ENCODE peak calls at places on chromosome 21, in ten cellular contexts. G is ELR; W is hepatocyte; D is cardiac septum; O is AML-193; V is stimulated activated CD8-positive, alpha-beta memory T cell treated with anti-CD3 and anti-CD28 coated beads, Interleukin-15, amount 100 ng/mL, for 1 hour; H is AG10803; M is vagina; A is ELF-1; P is psoas muscle. I is an unnamed sample.

GRCh38 chr21:15659768-15660423 is 69.9 kb upstream of the USP25 start:
- DNase-seq in V (no peak), W (peak), G (no peak), H (peak), D (no peak), M (no peak), P (no peak), A (no peak), O (no peak), I (peak)

GRCh38 chr21:36719614-36720013 is 20.7 kb downstream of the SIM2 start:
- DNase-seq in H (no peak), O (no peak), A (no peak), W (peak), V (no peak), D (peak), P (no peak), G (no peak), M (no peak), I (no peak)

GRCh38 chr21:31187499-31187898 is 149.2 kb upstream of the KRTAP19-8 start:
- DNase-seq in P (no peak), A (no peak), D (no peak), G (no peak), V (no peak), O (no peak), M (no peak), W (no peak), H (no peak), I (no peak)

GRCh38 chr21:36584980-36585940 is 105.3 kb upstream of the CLDN14 start:
- DNase-seq in H (no peak), A (no peak), D (no peak), W (no peak), M (no peak), O (peak), G (peak), P (no peak), V (no peak), I (no peak)

GRCh38 chr21:42544544-42544943 is 30.9 kb downstream of the SLC37A1 start:
- DNase-seq in A (no peak), G (no peak), H (no peak), V (no peak), M (no peak), W (no peak), P (no peak), O (no peak), D (no peak), I (peak)

GRCh38 chr21:39441502-39442475 is 3.8 kb downstream of the LCA5L start:
- DNase-seq in A (no peak), P (no peak), H (peak), M (no peak), G (peak), D (no peak), V (no peak), W (peak), O (peak), I (peak)

GRCh38 chr21:42316891-42317290 is 1.7 kb upstream of the TFF3 start:
- DNase-seq in A (no peak), M (no peak), W (no peak), P (no peak), D (peak), G (no peak), H (no peak), V (no peak), O (no peak), I (no peak)

GRCh38 chr21:42317341-42317741 is 2.1 kb upstream of the TFF3 start:
- DNase-seq in W (no peak), A (no peak), M (no peak), V (no peak), G (no peak), D (peak), O (no peak), P (no peak), H (no peak), I (no peak)

GRCh38 chr21:43297989-43298388 is 128.9 kb downstream of the SIK1 start:
- DNase-seq in G (no peak), A (no peak), W (no peak), O (no peak), H (no peak), P (peak), M (no peak), V (no peak), D (no peak), I (no peak)

GRCh38 chr21:41926068-41926806 is 27.6 kb downstream of the C2CD2 start:
- DNase-seq in V (no peak), G (peak), P (no peak), D (no peak), A (peak), M (no peak), O (peak), W (peak), H (peak), I (peak)

GRCh38 chr21:45539046-45539795 is 3.0 kb downstream of the SLC19A1 start:
- DNase-seq in P (peak), O (no peak), V (no peak), G (no peak), H (no peak), A (no peak), W (no peak), D (peak), M (no peak), I (no peak)

GRCh38 chr21:45356251-45356650 is 48.7 kb upstream of the COL18A1 start:
- DNase-seq in D (no peak), A (peak), O (no peak), H (no peak), G (peak), P (peak), M (no peak), V (no peak), W (no peak), I (no peak)

GRCh38 chr21:43287974-43288755 is 119.4 kb downstream of the CRYAA start:
- DNase-seq in O (no peak), D (peak), G (no peak), M (no peak), A (no peak), W (peak), V (no peak), H (no peak), P (no peak), I (peak)

GRCh38 chr21:39726133-39726532 is 18.9 kb upstream of the IGSF5 start:
- DNase-seq in M (no peak), P (no peak), D (no peak), G (peak), W (no peak), H (no peak), O (no peak), V (no peak), A (no peak), I (no peak)

GRCh38 chr21:38170705-38171682 is 85.8 kb upstream of the KCNJ15 start:
- DNase-seq in H (no peak), P (no peak), W (no peak), A (no peak), G (peak), V (no peak), O (no peak), M (no peak), D (no peak), I (no peak)

GRCh38 chr21:40852563-40852962 is 5.6 kb upstream of the DSCAM start:
- DNase-seq in H (no peak), W (no peak), M (no peak), V (no peak), P (no peak), D (no peak), A (no peak), G (no peak), O (no peak), I (no peak)

GRCh38 chr21:45887788-45888187 is 93.8 kb upstream of the COL6A1 start:
- DNase-seq in P (peak), H (no peak), M (no peak), V (no peak), A (no peak), D (no peak), G (no peak), W (no peak), O (no peak), I (no peak)

GRCh38 chr21:41585199-41585994 is 77.4 kb upstream of the TMPRSS2 start:
- DNase-seq in V (no peak), G (no peak), A (peak), D (no peak), W (no peak), O (no peak), P (no peak), M (peak), H (no peak), I (no peak)

GRCh38 chr21:26060335-26061115 is 110.0 kb downstream of the APP start:
- DNase-seq in D (no peak), H (no peak), W (no peak), M (no peak), P (no peak), O (no peak), A (no peak), G (no peak), V (no peak), I (no peak)

GRCh38 chr21:41677671-41678015 is 89.2 kb downstream of the RIPK4 start:
- DNase-seq in W (no peak), G (no peak), O (no peak), P (no peak), M (no peak), V (no peak), H (no peak), A (no peak), D (no peak), I (no peak)

GRCh38 chr21:34886554-34887385 is 162.3 kb downstream of the RUNX1 start:
- DNase-seq in H (peak), A (peak), G (peak), W (peak), V (no peak), O (no peak), D (peak), M (peak), P (peak), I (peak)

GRCh38 chr21:19908386-19908785 is 1089.8 kb upstream of the NCAM2 start:
- DNase-seq in H (no peak), A (no peak), P (no peak), M (no peak), G (no peak), O (no peak), V (no peak), D (no peak), W (no peak), I (no peak)

GRCh38 chr21:28018741-28019669 is 973.7 kb downstream of the LTN1 start:
- DNase-seq in O (no peak), V (no peak), D (no peak), H (no peak), G (peak), P (peak), W (peak), M (no peak), A (peak), I (peak)

GRCh38 chr21:34946385-34947121 is 102.5 kb downstream of the RUNX1 start:
- DNase-seq in A (no peak), O (peak), M (no peak), P (no peak), W (no peak), D (no peak), G (no peak), H (no peak), V (no peak), I (no peak)